ENCODE peak calls at places on chromosomes 13 and 19, in six cellular contexts. G is skeletal muscle cell; L is left cardiac atrium; V is adrenal gland; O is substantia nigra; E is CD4-positive, alpha-beta T cell. P is an unnamed sample.

GRCh38 chr19:19443902-19444693 is 38.6 kb downstream of the GATAD2A start:
- DNase-seq in G (no peak), L (no peak), V (no peak), O (no peak), E (no peak), P (no peak)

GRCh38 chr19:3555653-3556422 is 1.5 kb downstream of the MFSD12 start:
- DNase-seq in G (no peak), L (no peak), V (no peak), O (no peak), E (no peak), P (no peak)

GRCh38 chr19:48393559-48394330 is at the start of gene GRIN2D:
- DNase-seq in G (no peak), L (no peak), V (no peak), O (no peak), E (no peak), P (no peak)

GRCh38 chr13:67001363-67001762 is 228.8 kb downstream of the PCDH9 start:
- DNase-seq in G (no peak), L (no peak), V (no peak), O (no peak), E (no peak), P (no peak)

GRCh38 chr19:54172764-54173699 is at the start of gene TMC4:
- DNase-seq in G (no peak), L (no peak), V (no peak), O (no peak), E (no peak), P (no peak)

GRCh38 chr13:77001963-77002587 is 10.2 kb downstream of the CLN5 start:
- DNase-seq in G (no peak), L (no peak), V (no peak), O (no peak), E (no peak), P (no peak)

GRCh38 chr19:15923702-15924101 is 10.6 kb downstream of the CYP4F11 start:
- DNase-seq in G (no peak), L (no peak), V (no peak), O (no peak), E (no peak), P (no peak)

GRCh38 chr19:47446534-47447469 is 24.9 kb downstream of the SLC8A2 start:
- DNase-seq in G (no peak), L (no peak), V (peak; percentile 29), O (no peak), E (no peak), P (no peak)

GRCh38 chr19:17078038-17078919 is 2.7 kb downstream of the MYO9B start:
- DNase-seq in G (no peak), L (no peak), V (no peak), O (no peak), E (no peak), P (no peak)

GRCh38 chr19:38429055-38429810 is 3.2 kb upstream of the RASGRP4 start:
- DNase-seq in G (no peak), L (no peak), V (no peak), O (no peak), E (no peak), P (no peak)

GRCh38 chr13:104782741-104783140 is 1716.5 kb upstream of the SLC10A2 start:
- DNase-seq in G (no peak), L (no peak), V (no peak), O (no peak), E (no peak), P (no peak)

GRCh38 chr13:109412232-109412935 is 374.0 kb downstream of the IRS2 start:
- DNase-seq in G (no peak), L (peak; percentile 49), V (peak; percentile 68), O (peak; percentile 29), E (no peak), P (peak; percentile 90)

GRCh38 chr19:12945479-12946091 is at the start of gene RAD23A:
- DNase-seq in G (peak; percentile 95), L (peak; percentile 99), V (peak; percentile 97), O (peak; percentile 84), E (peak; percentile 97), P (peak; percentile 97)

GRCh38 chr19:38932425-38933179 is 1.9 kb downstream of the MRPS12 start:
- DNase-seq in G (no peak), L (no peak), V (peak; percentile 42), O (no peak), E (no peak), P (no peak)

GRCh38 chr13:44031555-44031954 is 151.9 kb downstream of the LACC1 start:
- DNase-seq in G (no peak), L (no peak), V (no peak), O (no peak), E (no peak), P (no peak)

GRCh38 chr13:101217086-101217485 is 199.2 kb downstream of the NALCN start:
- DNase-seq in G (no peak), L (no peak), V (no peak), O (no peak), E (no peak), P (no peak)

GRCh38 chr19:15476334-15476733 is 3.0 kb downstream of the PGLYRP2 start:
- DNase-seq in G (no peak), L (no peak), V (no peak), O (no peak), E (no peak), P (no peak)

GRCh38 chr13:45393941-45394570 is 24.1 kb downstream of the SLC25A30 start:
- DNase-seq in G (no peak), L (peak; percentile 47), V (no peak), O (peak; percentile 32), E (no peak), P (peak; percentile 23)

GRCh38 chr13:20197361-20197834 is 4.7 kb upstream of the GJB2 start:
- DNase-seq in G (peak; percentile 27), L (no peak), V (no peak), O (no peak), E (no peak), P (peak; percentile 61)

GRCh38 chr19:51777570-51778460 is 16.8 kb downstream of the FPR2 start:
- DNase-seq in G (peak; percentile 62), L (peak; percentile 69), V (peak; percentile 64), O (peak; percentile 50), E (peak; percentile 10), P (peak; percentile 47)

GRCh38 chr13:93476175-93476574 is 249.6 kb downstream of the GPC6 start:
- DNase-seq in G (peak; percentile 85), L (no peak), V (no peak), O (no peak), E (no peak), P (no peak)

GRCh38 chr13:102707465-102707864 is 12.6 kb upstream of the METTL21C start:
- DNase-seq in G (peak; percentile 94), L (no peak), V (peak; percentile 42), O (no peak), E (no peak), P (peak; percentile 44)

GRCh38 chr19:48624067-48624594 is 4.8 kb downstream of the SPHK2 start:
- DNase-seq in G (peak; percentile 92), L (peak; percentile 99), V (peak; percentile 98), O (peak; percentile 98), E (peak; percentile 88), P (peak; percentile 94)

GRCh38 chr13:113273856-113274590 is 23.0 kb upstream of the LAMP1 start:
- DNase-seq in G (peak; percentile 50), L (no peak), V (peak; percentile 48), O (no peak), E (no peak), P (no peak)

GRCh38 chr13:73922728-73923393 is 211.3 kb downstream of the KLF12 start:
- DNase-seq in G (no peak), L (no peak), V (no peak), O (no peak), E (no peak), P (no peak)

GRCh38 chr13:44271915-44272341 is 101.7 kb upstream of the SERP2 start:
- DNase-seq in G (no peak), L (no peak), V (no peak), O (peak; percentile 24), E (no peak), P (no peak)

GRCh38 chr13:94706854-94707399 is 5.4 kb downstream of the SOX21 start:
- DNase-seq in G (no peak), L (no peak), V (no peak), O (peak; percentile 29), E (no peak), P (peak; percentile 86)

GRCh38 chr19:39265321-39265916 is 2.8 kb upstream of the IFNL2 start:
- DNase-seq in G (no peak), L (no peak), V (no peak), O (no peak), E (no peak), P (no peak)

GRCh38 chr13:29594310-29594709 is 1.2 kb downstream of the SLC7A1 start:
- DNase-seq in G (peak; percentile 67), L (peak; percentile 45), V (peak; percentile 28), O (no peak), E (peak; percentile 15), P (no peak)

GRCh38 chr19:11227201-11227886 is 12.1 kb upstream of the ANGPTL8 start:
- DNase-seq in G (no peak), L (no peak), V (no peak), O (no peak), E (no peak), P (no peak)

GRCh38 chr19:16375157-16375935 is 50.7 kb downstream of the KLF2 start:
- DNase-seq in G (no peak), L (no peak), V (no peak), O (no peak), E (no peak), P (no peak)

GRCh38 chr13:48400820-48401219 is 12.1 kb downstream of the LPAR6 start:
- DNase-seq in G (peak; percentile 57), L (no peak), V (no peak), O (no peak), E (no peak), P (no peak)

GRCh38 chr13:39144941-39145533 is 106.8 kb downstream of the NHLRC3 start:
- DNase-seq in G (peak; percentile 7), L (peak; percentile 46), V (peak; percentile 45), O (peak; percentile 44), E (no peak), P (peak; percentile 6)

GRCh38 chr19:6217752-6218403 is 61.9 kb downstream of the MLLT1 start:
- DNase-seq in G (no peak), L (no peak), V (no peak), O (no peak), E (no peak), P (no peak)